ENCODE peak calls at places on chromosomes 13 and 19, in four cellular contexts. One of them, this sample, is unnamed.
A peak's percentile ranks its signal among the peaks of the same experiment; 100 is the strongest.

GRCh38 chr13:103224804-103225203 is 158.6 kb upstream of the SLC10A2 start:
- DNase-seq in H1: no peak
- DNase-seq in GM12878: no peak
- DNase-seq in HepG2: no peak
- DNase-seq in this sample: no peak

GRCh38 chr13:95354680-95355487 is 53.6 kb upstream of the ABCC4 start:
- DNase-seq in H1: no peak
- DNase-seq in GM12878: no peak
- DNase-seq in HepG2: peak; percentile 8
- DNase-seq in this sample: no peak

GRCh38 chr13:111861766-111862366 is 205.1 kb upstream of the SOX1 start:
- DNase-seq in H1: peak; percentile 35
- DNase-seq in GM12878: no peak
- DNase-seq in HepG2: no peak
- DNase-seq in this sample: no peak

GRCh38 chr13:106348032-106348431 is 187.4 kb downstream of the EFNB2 start:
- DNase-seq in H1: no peak
- DNase-seq in GM12878: no peak
- DNase-seq in HepG2: no peak
- DNase-seq in this sample: peak; percentile 66

GRCh38 chr19:17721821-17722220 is 2.5 kb downstream of the MAP1S start:
- DNase-seq in H1: no peak
- DNase-seq in GM12878: no peak
- DNase-seq in HepG2: no peak
- DNase-seq in this sample: no peak

GRCh38 chr19:5905072-5905778 is 553 bp downstream of the VMAC start:
- DNase-seq in H1: no peak
- DNase-seq in GM12878: no peak
- DNase-seq in HepG2: no peak
- DNase-seq in this sample: no peak

GRCh38 chr13:73168226-73168992 is 109.6 kb downstream of the KLF5 start:
- DNase-seq in H1: no peak
- DNase-seq in GM12878: no peak
- DNase-seq in HepG2: no peak
- DNase-seq in this sample: no peak

GRCh38 chr13:20351279-20352022 is 119.3 kb upstream of the GJB6 start:
- DNase-seq in H1: no peak
- DNase-seq in GM12878: no peak
- DNase-seq in HepG2: no peak
- DNase-seq in this sample: no peak

GRCh38 chr13:111552891-111553637 is 232.6 kb downstream of the TEX29 start:
- DNase-seq in H1: no peak
- DNase-seq in GM12878: no peak
- DNase-seq in HepG2: no peak
- DNase-seq in this sample: no peak

GRCh38 chr19:19822148-19822429 is 539 bp upstream of the ZNF506 start:
- DNase-seq in H1: no peak
- DNase-seq in GM12878: no peak
- DNase-seq in HepG2: no peak
- DNase-seq in this sample: no peak

GRCh38 chr19:7152568-7152967 is 83.1 kb downstream of the ZNF557 start:
- DNase-seq in H1: no peak
- DNase-seq in GM12878: no peak
- DNase-seq in HepG2: no peak
- DNase-seq in this sample: no peak
- TF ChIP-seq ZNF274 in H1: no peak
- TF ChIP-seq ZNF274 in GM12878: no peak
- TF ChIP-seq ZNF274 in HepG2: no peak
- TF ChIP-seq ZNF274 in this sample: no peak

GRCh38 chr19:46839752-46840151 is 10.9 kb downstream of the AP2S1 start:
- DNase-seq in H1: no peak
- DNase-seq in GM12878: no peak
- DNase-seq in HepG2: no peak
- DNase-seq in this sample: no peak
- TF ChIP-seq SUZ12 in H1: no peak
- TF ChIP-seq SUZ12 in GM12878: no peak
- TF ChIP-seq SUZ12 in HepG2: no peak
- TF ChIP-seq SUZ12 in this sample: no peak

GRCh38 chr13:91369432-91369831 is 21.9 kb downstream of the MIR17HG start:
- DNase-seq in H1: no peak
- DNase-seq in GM12878: no peak
- DNase-seq in HepG2: no peak
- DNase-seq in this sample: no peak
- TF ChIP-seq ZNF274 in H1: no peak
- TF ChIP-seq ZNF274 in GM12878: no peak
- TF ChIP-seq ZNF274 in HepG2: no peak
- TF ChIP-seq ZNF274 in this sample: no peak

GRCh38 chr19:39845621-39846175 is 481 bp downstream of the FBL start:
- DNase-seq in H1: no peak
- DNase-seq in GM12878: no peak
- DNase-seq in HepG2: no peak
- DNase-seq in this sample: no peak
- TF ChIP-seq SUZ12 in H1: no peak
- TF ChIP-seq SUZ12 in GM12878: no peak
- TF ChIP-seq SUZ12 in HepG2: no peak
- TF ChIP-seq SUZ12 in this sample: no peak

DNA sequence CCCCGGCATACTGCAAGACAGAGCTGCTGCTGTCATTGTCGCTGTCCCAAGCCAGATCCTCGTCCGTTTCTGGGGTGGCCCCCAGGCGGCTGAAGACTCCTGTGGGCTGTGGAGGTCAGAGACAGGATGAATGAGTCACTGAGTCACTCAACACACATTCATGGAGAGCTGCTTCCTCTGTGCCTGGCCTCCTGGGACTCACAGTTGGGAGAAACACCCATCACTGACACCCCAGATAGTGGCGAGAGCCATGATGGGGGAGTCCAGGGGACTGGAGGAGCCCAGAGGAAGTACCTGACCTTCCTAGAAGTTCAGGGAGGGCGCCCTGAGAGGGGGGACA is 26.0 kb downstream of the C19orf47 start:
- DNase-seq in H1: no peak
- DNase-seq in GM12878: no peak
- DNase-seq in HepG2: no peak
- DNase-seq in this sample: no peak
- TF ChIP-seq ZNF274 in H1: no peak
- TF ChIP-seq ZNF274 in GM12878: no peak
- TF ChIP-seq ZNF274 in HepG2: no peak
- TF ChIP-seq ZNF274 in this sample: no peak

GRCh38 chr19:45475537-45476348 is 7.9 kb downstream of the FOSB start:
- DNase-seq in H1: no peak
- DNase-seq in GM12878: no peak
- DNase-seq in HepG2: no peak
- DNase-seq in this sample: no peak

GRCh38 chr19:45474941-45475516 is 7.2 kb downstream of the FOSB start:
- DNase-seq in H1: no peak
- DNase-seq in GM12878: no peak
- DNase-seq in HepG2: no peak
- DNase-seq in this sample: no peak

GRCh38 chr19:45473366-45474190 is 5.8 kb downstream of the FOSB start:
- DNase-seq in H1: no peak
- DNase-seq in GM12878: no peak
- DNase-seq in HepG2: no peak
- DNase-seq in this sample: no peak

GRCh38 chr19:45472557-45473365 is 5.0 kb downstream of the FOSB start:
- DNase-seq in H1: peak; percentile 70
- DNase-seq in GM12878: no peak
- DNase-seq in HepG2: no peak
- DNase-seq in this sample: no peak

GRCh38 chr19:45474191-45474940 is 6.6 kb downstream of the FOSB start:
- DNase-seq in H1: no peak
- DNase-seq in GM12878: no peak
- DNase-seq in HepG2: no peak
- DNase-seq in this sample: no peak
- TF ChIP-seq SUZ12 in H1: no peak
- TF ChIP-seq SUZ12 in GM12878: no peak
- TF ChIP-seq SUZ12 in HepG2: no peak
- TF ChIP-seq SUZ12 in this sample: no peak

GRCh38 chr19:46416077-46416709 is 2.8 kb upstream of the CCDC8 start:
- DNase-seq in H1: peak; percentile 95
- DNase-seq in GM12878: no peak
- DNase-seq in HepG2: peak; percentile 59
- DNase-seq in this sample: peak; percentile 87
- TF ChIP-seq ZNF274 in H1: no peak
- TF ChIP-seq ZNF274 in GM12878: no peak
- TF ChIP-seq ZNF274 in HepG2: no peak
- TF ChIP-seq ZNF274 in this sample: no peak

GRCh38 chr19:2154587-2155075 is 3.3 kb upstream of the AP3D1 start:
- DNase-seq in H1: no peak
- DNase-seq in GM12878: no peak
- DNase-seq in HepG2: no peak
- DNase-seq in this sample: no peak
- TF ChIP-seq SUZ12 in H1: no peak
- TF ChIP-seq SUZ12 in GM12878: no peak
- TF ChIP-seq SUZ12 in HepG2: no peak
- TF ChIP-seq SUZ12 in this sample: no peak

GRCh38 chr13:29519921-29520320 is 75.6 kb downstream of the SLC7A1 start:
- DNase-seq in H1: no peak
- DNase-seq in GM12878: no peak
- DNase-seq in HepG2: no peak
- DNase-seq in this sample: no peak
- TF ChIP-seq ZNF274 in H1: no peak
- TF ChIP-seq ZNF274 in GM12878: no peak
- TF ChIP-seq ZNF274 in HepG2: no peak
- TF ChIP-seq ZNF274 in this sample: no peak